ENCODE peak calls at places on chromosomes 7 and 10, in ten cellular contexts. L is AG09309; V is A172; C is C1 segment of cervical spinal cord; I is HT1080; W is AG10803; R is GM12892; D is psoas muscle; H is activated CD4-positive, alpha-beta memory T cell treated with anti-CD3 and anti-CD28 coated beads, Interleukin-2, amount 10 ng/mL, durations not matched to agents 7 days and 5 days; J is T-helper 1 cell. Z is an unnamed sample.

GRCh38 chr7:120052884-120053382 is 220.0 kb upstream of the KCND2 start:
- DNase-seq in L (peak), I (peak), C (no peak), D (peak), W (peak), V (peak), R (no peak), J (no peak), H (no peak), Z (no peak)

GRCh38 chr7:158133057-158133456 is 454.6 kb downstream of the PTPRN2 start:
- DNase-seq in D (no peak), R (no peak), L (no peak), W (no peak), I (no peak), J (no peak), C (no peak), H (no peak), V (no peak), Z (no peak)

GRCh38 chr10:79223346-79224048 is 123.8 kb upstream of the PPIF start:
- DNase-seq in L (no peak), H (no peak), R (no peak), C (peak), J (no peak), I (peak), V (peak), D (peak), W (no peak), Z (no peak)

GRCh38 chr10:121036431-121036830 is 185.3 kb downstream of the WDR11 start:
- DNase-seq in L (no peak), J (no peak), W (no peak), C (no peak), V (no peak), I (no peak), D (no peak), H (no peak), R (no peak), Z (no peak)

GRCh38 chr10:125142946-125143345 is 17.4 kb downstream of the CTBP2 start:
- DNase-seq in W (no peak), D (no peak), J (no peak), R (no peak), V (no peak), H (no peak), I (no peak), C (no peak), L (no peak), Z (no peak)

GRCh38 chr7:33757563-33758165 is 147.7 kb upstream of the BMPER start:
- DNase-seq in W (peak), C (no peak), H (no peak), R (no peak), J (no peak), I (peak), V (peak), L (no peak), D (no peak), Z (peak)

GRCh38 chr10:132865236-132865635 is 77.1 kb downstream of the CFAP46 start:
- DNase-seq in C (no peak), H (no peak), V (no peak), J (no peak), W (no peak), I (no peak), D (no peak), L (no peak), R (no peak), Z (no peak)

GRCh38 chr10:79159141-79159619 is 90.4 kb downstream of the ZMIZ1 start:
- DNase-seq in W (peak), D (peak), V (peak), L (no peak), H (no peak), C (no peak), I (peak), J (no peak), R (no peak), Z (no peak)

GRCh38 chr10:25575343-25575742 is 358.7 kb upstream of the MYO3A start:
- DNase-seq in R (no peak), D (no peak), L (no peak), V (no peak), I (no peak), W (no peak), C (no peak), J (no peak), H (no peak), Z (no peak)

GRCh38 chr7:137768371-137768770 is 78.4 kb downstream of the DGKI start:
- DNase-seq in C (no peak), R (no peak), V (no peak), W (peak), J (no peak), D (no peak), L (no peak), H (no peak), I (no peak), Z (no peak)

GRCh38 chr10:76624470-76624869 is 1013.1 kb downstream of the KCNMA1 start:
- DNase-seq in D (no peak), C (no peak), L (no peak), R (peak), I (no peak), J (no peak), W (no peak), V (no peak), H (no peak), Z (no peak)

GRCh38 chr10:121337356-121337936 is 260.8 kb downstream of the FGFR2 start:
- DNase-seq in J (no peak), C (no peak), L (no peak), I (no peak), H (no peak), V (no peak), W (no peak), R (no peak), D (no peak), Z (no peak)

GRCh38 chr7:69108041-69108440 is 490.2 kb upstream of the AUTS2 start:
- DNase-seq in L (no peak), I (no peak), D (no peak), H (no peak), V (no peak), C (no peak), R (no peak), W (no peak), J (no peak), Z (no peak)

GRCh38 chr10:130484131-130484911 is 348.1 kb downstream of the GLRX3 start:
- DNase-seq in V (no peak), H (no peak), I (no peak), W (no peak), R (no peak), C (no peak), J (no peak), D (no peak), L (no peak), Z (no peak)

GRCh38 chr7:135693558-135693957 is 31.2 kb downstream of the STMP1 start:
- DNase-seq in I (no peak), J (no peak), L (no peak), C (no peak), V (no peak), D (no peak), H (no peak), W (no peak), R (no peak), Z (no peak)

GRCh38 chr7:143429770-143430698 is 13.2 kb upstream of the TAS2R60 start:
- DNase-seq in R (no peak), C (no peak), J (no peak), D (no peak), L (no peak), H (no peak), I (no peak), V (no peak), W (peak), Z (no peak)

GRCh38 chr10:101226506-101226887 is 2.8 kb downstream of the LBX1 start:
- DNase-seq in C (no peak), D (no peak), I (no peak), L (no peak), H (peak), R (no peak), W (no peak), V (no peak), J (no peak), Z (no peak)

GRCh38 chr10:93476756-93477155 is 5.4 kb downstream of the MYOF start:
- DNase-seq in I (no peak), W (peak), D (no peak), V (no peak), H (no peak), R (no peak), J (no peak), C (no peak), L (no peak), Z (no peak)

GRCh38 chr10:80946957-80947722 is 409.4 kb downstream of the SH2D4B start:
- DNase-seq in I (no peak), J (no peak), C (no peak), D (no peak), W (no peak), H (no peak), L (no peak), R (no peak), V (no peak), Z (no peak)

Z was measured in RKO.